ENCODE peak calls at places on chromosome 21, in five cellular contexts. One of them, this sample, is unnamed.
A peak's percentile ranks its signal among the peaks of the same experiment; 100 is the strongest.

GRCh38 chr21:14754682-14755081 is 208.6 kb upstream of the SAMSN1 start:
- DNase-seq in stimulated activated CD4-positive, alpha-beta T cell treated with anti-CD3 and anti-CD28 coated beads, Interleukin-2, amount 100 ng/mL, for 48 hours: no peak
- DNase-seq in HEK293T: no peak
- DNase-seq in CD8-positive, alpha-beta memory T cell: no peak
- DNase-seq in ovary: no peak
- DNase-seq in this sample: no peak

GRCh38 chr21:39125752-39126485 is 57.3 kb downstream of the PSMG1 start:
- DNase-seq in stimulated activated CD4-positive, alpha-beta T cell treated with anti-CD3 and anti-CD28 coated beads, Interleukin-2, amount 100 ng/mL, for 48 hours: no peak
- DNase-seq in CD8-positive, alpha-beta memory T cell: no peak
- DNase-seq in ovary: peak; percentile 48
- DNase-seq in HEK293T: peak; percentile 64
- DNase-seq in this sample: no peak

GRCh38 chr21:35988396-35989140 is 71.8 kb downstream of the SETD4 start:
- DNase-seq in CD8-positive, alpha-beta memory T cell: no peak
- DNase-seq in ovary: no peak
- DNase-seq in HEK293T: no peak
- DNase-seq in stimulated activated CD4-positive, alpha-beta T cell treated with anti-CD3 and anti-CD28 coated beads, Interleukin-2, amount 100 ng/mL, for 48 hours: no peak
- DNase-seq in this sample: no peak

GRCh38 chr21:29145354-29145782 is 14.9 kb downstream of the MAP3K7CL start:
- DNase-seq in stimulated activated CD4-positive, alpha-beta T cell treated with anti-CD3 and anti-CD28 coated beads, Interleukin-2, amount 100 ng/mL, for 48 hours: no peak
- DNase-seq in HEK293T: no peak
- DNase-seq in ovary: no peak
- DNase-seq in CD8-positive, alpha-beta memory T cell: no peak
- DNase-seq in this sample: no peak

GRCh38 chr21:34612557-34612956 is 2.4 kb downstream of the RCAN1 start:
- DNase-seq in CD8-positive, alpha-beta memory T cell: no peak
- DNase-seq in ovary: no peak
- DNase-seq in stimulated activated CD4-positive, alpha-beta T cell treated with anti-CD3 and anti-CD28 coated beads, Interleukin-2, amount 100 ng/mL, for 48 hours: no peak
- DNase-seq in HEK293T: no peak
- DNase-seq in this sample: no peak

GRCh38 chr21:8994640-8995511 is 1526.5 kb upstream of the TPTE start:
- DNase-seq in ovary: no peak
- DNase-seq in CD8-positive, alpha-beta memory T cell: no peak
- DNase-seq in stimulated activated CD4-positive, alpha-beta T cell treated with anti-CD3 and anti-CD28 coated beads, Interleukin-2, amount 100 ng/mL, for 48 hours: no peak
- DNase-seq in HEK293T: no peak
- DNase-seq in this sample: no peak

GRCh38 chr21:26709090-26709489 is 136.0 kb upstream of the CYYR1 start:
- DNase-seq in CD8-positive, alpha-beta memory T cell: no peak
- DNase-seq in stimulated activated CD4-positive, alpha-beta T cell treated with anti-CD3 and anti-CD28 coated beads, Interleukin-2, amount 100 ng/mL, for 48 hours: no peak
- DNase-seq in HEK293T: no peak
- DNase-seq in ovary: no peak
- DNase-seq in this sample: no peak

GRCh38 chr21:32494946-32495703 is 82.6 kb downstream of the EVA1C start:
- DNase-seq in CD8-positive, alpha-beta memory T cell: no peak
- DNase-seq in ovary: no peak
- DNase-seq in HEK293T: no peak
- DNase-seq in stimulated activated CD4-positive, alpha-beta T cell treated with anti-CD3 and anti-CD28 coated beads, Interleukin-2, amount 100 ng/mL, for 48 hours: no peak
- DNase-seq in this sample: no peak

GRCh38 chr21:36589352-36589971 is 109.5 kb upstream of the SIM2 start:
- DNase-seq in ovary: peak; percentile 31
- DNase-seq in HEK293T: peak; percentile 74
- DNase-seq in CD8-positive, alpha-beta memory T cell: no peak
- DNase-seq in stimulated activated CD4-positive, alpha-beta T cell treated with anti-CD3 and anti-CD28 coated beads, Interleukin-2, amount 100 ng/mL, for 48 hours: peak; percentile 23
- DNase-seq in this sample: peak; percentile 23

GRCh38 chr21:29718081-29718815 is 221.5 kb downstream of the GRIK1 start:
- DNase-seq in HEK293T: no peak
- DNase-seq in stimulated activated CD4-positive, alpha-beta T cell treated with anti-CD3 and anti-CD28 coated beads, Interleukin-2, amount 100 ng/mL, for 48 hours: no peak
- DNase-seq in ovary: no peak
- DNase-seq in CD8-positive, alpha-beta memory T cell: no peak
- DNase-seq in this sample: no peak

GRCh38 chr21:45167796-45168222 is 93.4 kb downstream of the ADARB1 start:
- DNase-seq in ovary: no peak
- DNase-seq in CD8-positive, alpha-beta memory T cell: no peak
- DNase-seq in HEK293T: no peak
- DNase-seq in stimulated activated CD4-positive, alpha-beta T cell treated with anti-CD3 and anti-CD28 coated beads, Interleukin-2, amount 100 ng/mL, for 48 hours: no peak
- DNase-seq in this sample: no peak

GRCh38 chr21:44962481-44962966 is 22.7 kb downstream of the SLX9 start:
- DNase-seq in HEK293T: no peak
- DNase-seq in ovary: no peak
- DNase-seq in stimulated activated CD4-positive, alpha-beta T cell treated with anti-CD3 and anti-CD28 coated beads, Interleukin-2, amount 100 ng/mL, for 48 hours: no peak
- DNase-seq in CD8-positive, alpha-beta memory T cell: no peak
- DNase-seq in this sample: no peak

GRCh38 chr21:35400233-35400939 is 351.3 kb upstream of the RUNX1 start:
- DNase-seq in ovary: no peak
- DNase-seq in stimulated activated CD4-positive, alpha-beta T cell treated with anti-CD3 and anti-CD28 coated beads, Interleukin-2, amount 100 ng/mL, for 48 hours: no peak
- DNase-seq in CD8-positive, alpha-beta memory T cell: peak; percentile 50
- DNase-seq in HEK293T: peak; percentile 25
- DNase-seq in this sample: peak; percentile 20

GRCh38 chr21:38742580-38743260 is 63.0 kb upstream of the ETS2 start:
- DNase-seq in ovary: no peak
- DNase-seq in stimulated activated CD4-positive, alpha-beta T cell treated with anti-CD3 and anti-CD28 coated beads, Interleukin-2, amount 100 ng/mL, for 48 hours: no peak
- DNase-seq in HEK293T: no peak
- DNase-seq in CD8-positive, alpha-beta memory T cell: no peak
- DNase-seq in this sample: no peak

GRCh38 chr21:32484706-32485380 is 72.3 kb downstream of the EVA1C start:
- DNase-seq in HEK293T: no peak
- DNase-seq in ovary: peak; percentile 8
- DNase-seq in stimulated activated CD4-positive, alpha-beta T cell treated with anti-CD3 and anti-CD28 coated beads, Interleukin-2, amount 100 ng/mL, for 48 hours: no peak
- DNase-seq in CD8-positive, alpha-beta memory T cell: no peak
- DNase-seq in this sample: no peak

GRCh38 chr21:39156024-39156423 is 27.2 kb downstream of the PSMG1 start:
- DNase-seq in HEK293T: no peak
- DNase-seq in stimulated activated CD4-positive, alpha-beta T cell treated with anti-CD3 and anti-CD28 coated beads, Interleukin-2, amount 100 ng/mL, for 48 hours: no peak
- DNase-seq in CD8-positive, alpha-beta memory T cell: no peak
- DNase-seq in ovary: no peak
- DNase-seq in this sample: no peak

GRCh38 chr21:38244885-38245869 is 11.6 kb upstream of the KCNJ15 start:
- DNase-seq in ovary: no peak
- DNase-seq in stimulated activated CD4-positive, alpha-beta T cell treated with anti-CD3 and anti-CD28 coated beads, Interleukin-2, amount 100 ng/mL, for 48 hours: peak; percentile 30
- DNase-seq in HEK293T: no peak
- DNase-seq in CD8-positive, alpha-beta memory T cell: peak; percentile 31
- DNase-seq in this sample: peak; percentile 54

GRCh38 chr21:44555200-44555875 is 3.3 kb downstream of the KRTAP10-3 start:
- DNase-seq in ovary: no peak
- DNase-seq in CD8-positive, alpha-beta memory T cell: no peak
- DNase-seq in stimulated activated CD4-positive, alpha-beta T cell treated with anti-CD3 and anti-CD28 coated beads, Interleukin-2, amount 100 ng/mL, for 48 hours: no peak
- DNase-seq in HEK293T: peak; percentile 3
- DNase-seq in this sample: no peak

GRCh38 chr21:29297483-29298347 is 1.0 kb upstream of the BACH1 start:
- DNase-seq in stimulated activated CD4-positive, alpha-beta T cell treated with anti-CD3 and anti-CD28 coated beads, Interleukin-2, amount 100 ng/mL, for 48 hours: no peak
- DNase-seq in ovary: no peak
- DNase-seq in CD8-positive, alpha-beta memory T cell: no peak
- DNase-seq in HEK293T: no peak
- DNase-seq in this sample: no peak

GRCh38 chr21:31850886-31851285 is 21.9 kb upstream of the HUNK start:
- DNase-seq in stimulated activated CD4-positive, alpha-beta T cell treated with anti-CD3 and anti-CD28 coated beads, Interleukin-2, amount 100 ng/mL, for 48 hours: no peak
- DNase-seq in ovary: no peak
- DNase-seq in CD8-positive, alpha-beta memory T cell: no peak
- DNase-seq in HEK293T: no peak
- DNase-seq in this sample: no peak

GRCh38 chr21:46157987-46158451 is 2.6 kb upstream of the FTCD start:
- DNase-seq in ovary: peak; percentile 7
- DNase-seq in HEK293T: no peak
- DNase-seq in stimulated activated CD4-positive, alpha-beta T cell treated with anti-CD3 and anti-CD28 coated beads, Interleukin-2, amount 100 ng/mL, for 48 hours: no peak
- DNase-seq in CD8-positive, alpha-beta memory T cell: no peak
- DNase-seq in this sample: no peak

GRCh38 chr21:34887729-34888568 is 161.2 kb downstream of the RUNX1 start:
- DNase-seq in HEK293T: peak; percentile 52
- DNase-seq in ovary: peak; percentile 73
- DNase-seq in stimulated activated CD4-positive, alpha-beta T cell treated with anti-CD3 and anti-CD28 coated beads, Interleukin-2, amount 100 ng/mL, for 48 hours: peak; percentile 81
- DNase-seq in CD8-positive, alpha-beta memory T cell: peak; percentile 82
- DNase-seq in this sample: peak; percentile 85

GRCh38 chr21:26747216-26747615 is 98.0 kb downstream of the ADAMTS1 start:
- DNase-seq in stimulated activated CD4-positive, alpha-beta T cell treated with anti-CD3 and anti-CD28 coated beads, Interleukin-2, amount 100 ng/mL, for 48 hours: no peak
- DNase-seq in HEK293T: no peak
- DNase-seq in CD8-positive, alpha-beta memory T cell: no peak
- DNase-seq in ovary: no peak
- DNase-seq in this sample: no peak

GRCh38 chr21:40176732-40177131 is 309.5 kb downstream of the PCP4 start:
- DNase-seq in stimulated activated CD4-positive, alpha-beta T cell treated with anti-CD3 and anti-CD28 coated beads, Interleukin-2, amount 100 ng/mL, for 48 hours: no peak
- DNase-seq in HEK293T: no peak
- DNase-seq in ovary: no peak
- DNase-seq in CD8-positive, alpha-beta memory T cell: no peak
- DNase-seq in this sample: no peak

GRCh38 chr21:32844653-32845443 is 73.3 kb upstream of the PAXBP1 start:
- DNase-seq in stimulated activated CD4-positive, alpha-beta T cell treated with anti-CD3 and anti-CD28 coated beads, Interleukin-2, amount 100 ng/mL, for 48 hours: no peak
- DNase-seq in CD8-positive, alpha-beta memory T cell: no peak
- DNase-seq in ovary: no peak
- DNase-seq in HEK293T: peak; percentile 24
- DNase-seq in this sample: no peak

GRCh38 chr21:35203093-35204021 is 154.3 kb upstream of the RUNX1 start:
- DNase-seq in CD8-positive, alpha-beta memory T cell: no peak
- DNase-seq in HEK293T: no peak
- DNase-seq in ovary: no peak
- DNase-seq in stimulated activated CD4-positive, alpha-beta T cell treated with anti-CD3 and anti-CD28 coated beads, Interleukin-2, amount 100 ng/mL, for 48 hours: no peak
- DNase-seq in this sample: no peak

GRCh38 chr21:26846036-26846931 is 1.1 kb upstream of the ADAMTS1 start:
- DNase-seq in stimulated activated CD4-positive, alpha-beta T cell treated with anti-CD3 and anti-CD28 coated beads, Interleukin-2, amount 100 ng/mL, for 48 hours: no peak
- DNase-seq in HEK293T: peak; percentile 49
- DNase-seq in CD8-positive, alpha-beta memory T cell: no peak
- DNase-seq in ovary: peak; percentile 92
- DNase-seq in this sample: no peak

GRCh38 chr21:41250519-41250918 is 66.1 kb upstream of the FAM3B start:
- DNase-seq in ovary: no peak
- DNase-seq in CD8-positive, alpha-beta memory T cell: no peak
- DNase-seq in HEK293T: no peak
- DNase-seq in stimulated activated CD4-positive, alpha-beta T cell treated with anti-CD3 and anti-CD28 coated beads, Interleukin-2, amount 100 ng/mL, for 48 hours: no peak
- DNase-seq in this sample: no peak

GRCh38 chr21:38804617-38805281 is 980 bp upstream of the ETS2 start:
- DNase-seq in HEK293T: no peak
- DNase-seq in CD8-positive, alpha-beta memory T cell: no peak
- DNase-seq in stimulated activated CD4-positive, alpha-beta T cell treated with anti-CD3 and anti-CD28 coated beads, Interleukin-2, amount 100 ng/mL, for 48 hours: peak; percentile 27
- DNase-seq in ovary: peak; percentile 85
- DNase-seq in this sample: no peak

GRCh38 chr21:36846624-36847023 is 119.8 kb downstream of the HLCS start:
- DNase-seq in stimulated activated CD4-positive, alpha-beta T cell treated with anti-CD3 and anti-CD28 coated beads, Interleukin-2, amount 100 ng/mL, for 48 hours: no peak
- DNase-seq in ovary: no peak
- DNase-seq in CD8-positive, alpha-beta memory T cell: no peak
- DNase-seq in HEK293T: no peak
- DNase-seq in this sample: no peak

GRCh38 chr21:45293214-45293725 is 5.6 kb upstream of the POFUT2 start:
- DNase-seq in CD8-positive, alpha-beta memory T cell: no peak
- DNase-seq in ovary: no peak
- DNase-seq in stimulated activated CD4-positive, alpha-beta T cell treated with anti-CD3 and anti-CD28 coated beads, Interleukin-2, amount 100 ng/mL, for 48 hours: no peak
- DNase-seq in HEK293T: no peak
- DNase-seq in this sample: peak; percentile 7

GRCh38 chr21:43195131-43196021 is 26.6 kb downstream of the CRYAA start:
- DNase-seq in stimulated activated CD4-positive, alpha-beta T cell treated with anti-CD3 and anti-CD28 coated beads, Interleukin-2, amount 100 ng/mL, for 48 hours: no peak
- DNase-seq in HEK293T: no peak
- DNase-seq in CD8-positive, alpha-beta memory T cell: no peak
- DNase-seq in ovary: peak; percentile 55
- DNase-seq in this sample: no peak

GRCh38 chr21:31248598-31248997 is 95.5 kb downstream of the TIAM1 start:
- DNase-seq in ovary: no peak
- DNase-seq in CD8-positive, alpha-beta memory T cell: no peak
- DNase-seq in stimulated activated CD4-positive, alpha-beta T cell treated with anti-CD3 and anti-CD28 coated beads, Interleukin-2, amount 100 ng/mL, for 48 hours: no peak
- DNase-seq in HEK293T: no peak
- DNase-seq in this sample: no peak

GRCh38 chr21:42505090-42505726 is 8.4 kb upstream of the SLC37A1 start:
- DNase-seq in HEK293T: no peak
- DNase-seq in CD8-positive, alpha-beta memory T cell: no peak
- DNase-seq in ovary: no peak
- DNase-seq in stimulated activated CD4-positive, alpha-beta T cell treated with anti-CD3 and anti-CD28 coated beads, Interleukin-2, amount 100 ng/mL, for 48 hours: no peak
- DNase-seq in this sample: no peak

GRCh38 chr21:35528109-35529042 is 479.3 kb upstream of the RUNX1 start:
- DNase-seq in ovary: peak; percentile 36
- DNase-seq in CD8-positive, alpha-beta memory T cell: peak; percentile 17
- DNase-seq in stimulated activated CD4-positive, alpha-beta T cell treated with anti-CD3 and anti-CD28 coated beads, Interleukin-2, amount 100 ng/mL, for 48 hours: peak; percentile 36
- DNase-seq in HEK293T: no peak
- DNase-seq in this sample: peak; percentile 26

GRCh38 chr21:38920631-38921398 is 115.1 kb downstream of the ETS2 start:
- DNase-seq in HEK293T: no peak
- DNase-seq in CD8-positive, alpha-beta memory T cell: no peak
- DNase-seq in stimulated activated CD4-positive, alpha-beta T cell treated with anti-CD3 and anti-CD28 coated beads, Interleukin-2, amount 100 ng/mL, for 48 hours: no peak
- DNase-seq in ovary: no peak
- DNase-seq in this sample: no peak

GRCh38 chr21:41710823-41711160 is 56.1 kb downstream of the RIPK4 start:
- DNase-seq in stimulated activated CD4-positive, alpha-beta T cell treated with anti-CD3 and anti-CD28 coated beads, Interleukin-2, amount 100 ng/mL, for 48 hours: no peak
- DNase-seq in CD8-positive, alpha-beta memory T cell: no peak
- DNase-seq in ovary: no peak
- DNase-seq in HEK293T: no peak
- DNase-seq in this sample: no peak

This sample was measured in activated T-helper 2 cell treated with anti-CD3 and anti-CD28 coated beads, Interferon-gamma antibody, Interleukin-2, Interleukin-4, amounts not matched to agents 10 μg/mL and 5 μg/mL and 100 μg/mL, durations not matched to agents 14 hours and 24 hours and 36 hours.